ENCODE peak calls at places on chromosomes 1 and 21, in ten cellular contexts. N, K, P, O, L, R, Z, I, Y and C are unnamed samples.

GRCh38 chr1:24923485-24924113 is 6.5 kb downstream of the RUNX3 start:
- DNase-seq in N (no peak), K (no peak), P (no peak), O (no peak), L (no peak), R (no peak), Z (no peak), I (no peak), Y (no peak), C (no peak)

GRCh38 chr21:43619856-43620255 is 39.4 kb downstream of the HSF2BP start:
- DNase-seq in N (no peak), K (no peak), P (no peak), O (no peak), L (no peak), R (no peak), Z (peak), I (no peak), Y (no peak), C (peak)

GRCh38 chr21:41761211-41762181 is 5.4 kb downstream of the RIPK4 start:
- DNase-seq in N (peak), K (no peak), P (peak), O (no peak), L (no peak), R (peak), Z (peak), I (no peak), Y (peak), C (peak)

GRCh38 chr1:36761073-36761472 is 273.2 kb downstream of the GRIK3 start:
- DNase-seq in N (no peak), K (no peak), P (no peak), O (no peak), L (no peak), R (no peak), Z (no peak), I (no peak), Y (no peak), C (no peak)

GRCh38 chr21:42975886-42976608 is 1.7 kb downstream of the PKNOX1 start:
- DNase-seq in N (no peak), K (no peak), P (no peak), O (no peak), L (no peak), R (peak), Z (no peak), I (no peak), Y (peak), C (no peak)

GRCh38 chr21:42575111-42575510 is 61.5 kb downstream of the SLC37A1 start:
- DNase-seq in N (no peak), K (no peak), P (peak), O (no peak), L (peak), R (no peak), Z (no peak), I (no peak), Y (no peak), C (no peak)

GRCh38 chr1:10973552-10973951 is 38.9 kb upstream of the TARDBP start:
- DNase-seq in N (no peak), K (peak), P (no peak), O (no peak), L (no peak), R (no peak), Z (peak), I (no peak), Y (peak), C (peak)

GRCh38 chr21:36200089-36200561 is 43.5 kb downstream of the DOP1B start:
- DNase-seq in N (no peak), K (no peak), P (peak), O (no peak), L (no peak), R (no peak), Z (no peak), I (no peak), Y (no peak), C (no peak)

GRCh38 chr1:107196973-107197562 is 56.2 kb downstream of the NTNG1 start:
- DNase-seq in N (no peak), K (peak), P (no peak), O (no peak), L (no peak), R (peak), Z (peak), I (peak), Y (no peak), C (no peak)

GRCh38 chr1:102466487-102466886 is 469.8 kb upstream of the OLFM3 start:
- DNase-seq in N (no peak), K (no peak), P (no peak), O (no peak), L (no peak), R (peak), Z (no peak), I (no peak), Y (no peak), C (no peak)

GRCh38 chr1:207520946-207521345 is 25.0 kb downstream of the CR1 start:
- DNase-seq in N (no peak), K (no peak), P (no peak), O (no peak), L (no peak), R (no peak), Z (no peak), I (no peak), Y (no peak), C (no peak)

GRCh38 chr1:14377386-14377785 is 221.1 kb upstream of the KAZN start:
- DNase-seq in N (no peak), K (peak), P (no peak), O (no peak), L (no peak), R (no peak), Z (no peak), I (no peak), Y (peak), C (peak)

GRCh38 chr1:246417152-246417812 is 89.8 kb downstream of the SMYD3 start:
- DNase-seq in N (no peak), K (peak), P (no peak), O (peak), L (no peak), R (peak), Z (peak), I (no peak), Y (peak), C (peak)

GRCh38 chr1:55129194-55129728 is 85.9 kb downstream of the USP24 start:
- DNase-seq in N (peak), K (peak), P (no peak), O (peak), L (no peak), R (peak), Z (peak), I (no peak), Y (peak), C (no peak)

GRCh38 chr1:150194381-150195031 is 41.4 kb downstream of the ANP32E start:
- DNase-seq in N (no peak), K (peak), P (no peak), O (no peak), L (no peak), R (no peak), Z (peak), I (no peak), Y (peak), C (peak)

GRCh38 chr21:26171310-26172100 is 935 bp upstream of the APP start:
- DNase-seq in N (no peak), K (no peak), P (no peak), O (no peak), L (no peak), R (no peak), Z (no peak), I (no peak), Y (no peak), C (no peak)

GRCh38 chr1:41917835-41918449 is 780 bp downstream of the HIVEP3 start:
- DNase-seq in N (no peak), K (peak), P (peak), O (no peak), L (no peak), R (peak), Z (peak), I (no peak), Y (peak), C (peak)

GRCh38 chr1:51048670-51049069 is 53.4 kb upstream of the C1orf185 start:
- DNase-seq in N (no peak), K (no peak), P (no peak), O (no peak), L (no peak), R (no peak), Z (no peak), I (no peak), Y (no peak), C (no peak)

GRCh38 chr1:151514366-151514765 is 3.2 kb downstream of the CGN start:
- DNase-seq in N (peak), K (no peak), P (no peak), O (no peak), L (no peak), R (peak), Z (no peak), I (no peak), Y (no peak), C (no peak)
- H3K4me3 ChIP-seq in N (no peak), K (no peak), P (no peak), O (no peak), L (no peak), R (no peak), Z (no peak), I (no peak), Y (no peak), C (no peak)

DNA sequence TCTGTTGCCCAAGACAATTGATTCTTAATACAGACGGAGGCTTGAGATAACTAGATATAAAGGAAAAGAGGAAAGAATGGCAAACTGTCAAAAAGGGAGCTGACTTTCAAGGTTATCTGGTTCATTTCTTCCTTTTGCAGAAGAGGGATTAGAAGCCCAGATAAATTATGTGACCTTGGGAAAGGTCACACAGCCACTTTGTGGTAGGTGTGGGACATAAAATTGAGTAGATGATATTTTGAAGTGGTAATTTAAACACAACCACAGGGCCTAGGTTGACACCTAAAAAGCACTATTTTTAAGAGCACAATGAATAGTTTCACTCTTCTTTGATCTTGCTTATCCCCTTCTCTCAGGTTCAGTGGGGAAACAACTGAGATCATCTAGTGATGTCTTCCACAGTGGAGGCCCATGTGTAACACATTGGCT is 16.9 kb upstream of the KIAA0040 start:
- DNase-seq in N (no peak), K (no peak), P (no peak), O (no peak), L (no peak), R (no peak), Z (no peak), I (no peak), Y (no peak), C (no peak)
- H3K4me3 ChIP-seq in N (no peak), K (no peak), P (no peak), O (no peak), L (no peak), R (no peak), Z (no peak), I (no peak), Y (no peak), C (no peak)

GRCh38 chr1:59716551-59717231 is 98.1 kb upstream of the HOOK1 start:
- DNase-seq in N (no peak), K (no peak), P (no peak), O (no peak), L (no peak), R (no peak), Z (no peak), I (no peak), Y (no peak), C (no peak)
- H3K4me3 ChIP-seq in N (no peak), K (no peak), P (no peak), O (no peak), L (no peak), R (no peak), Z (no peak), I (no peak), Y (no peak), C (no peak)

GRCh38 chr1:37793773-37794371 is at the start of gene MANEAL:
- DNase-seq in N (peak), K (peak), P (peak), O (no peak), L (no peak), R (peak), Z (peak), I (peak), Y (peak), C (peak)
- H3K4me3 ChIP-seq in N (peak), K (peak), P (peak), O (peak), L (peak), R (peak), Z (peak), I (peak), Y (peak), C (peak)